ENCODE peak calls at places on chromosomes 11 and 22, in five cellular contexts. One of them, this sample, is unnamed.

GRCh38 chr11:34309970-34310369 is 47.8 kb downstream of the ABTB2 start:
- DNase-seq in suprapubic skin: no peak
- DNase-seq in ovary: no peak
- DNase-seq in uterus: no peak
- DNase-seq in lower leg skin: no peak
- DNase-seq in this sample: no peak

GRCh38 chr11:69394234-69394891 is 87.1 kb upstream of the LINC01488 start:
- DNase-seq in uterus: no peak
- DNase-seq in lower leg skin: no peak
- DNase-seq in suprapubic skin: peak
- DNase-seq in ovary: no peak
- DNase-seq in this sample: no peak

GRCh38 chr11:124518900-124519541 is 24.4 kb downstream of the OR8B12 start:
- DNase-seq in uterus: no peak
- DNase-seq in suprapubic skin: no peak
- DNase-seq in ovary: no peak
- DNase-seq in lower leg skin: no peak
- DNase-seq in this sample: no peak

GRCh38 chr11:12094872-12095800 is 15.3 kb upstream of the MICAL2 start:
- DNase-seq in uterus: no peak
- DNase-seq in lower leg skin: no peak
- DNase-seq in suprapubic skin: peak
- DNase-seq in ovary: peak
- DNase-seq in this sample: no peak

GRCh38 chr11:15034687-15035267 is 38.6 kb upstream of the CALCB start:
- DNase-seq in uterus: no peak
- DNase-seq in lower leg skin: no peak
- DNase-seq in suprapubic skin: no peak
- DNase-seq in ovary: no peak
- DNase-seq in this sample: no peak

GRCh38 chr11:93512073-93512475 is 31.1 kb downstream of the SMCO4 start:
- DNase-seq in ovary: no peak
- DNase-seq in uterus: no peak
- DNase-seq in suprapubic skin: no peak
- DNase-seq in lower leg skin: no peak
- DNase-seq in this sample: no peak

GRCh38 chr11:47768090-47768620 is 1.0 kb upstream of the FNBP4 start:
- DNase-seq in uterus: peak
- DNase-seq in lower leg skin: peak
- DNase-seq in ovary: peak
- DNase-seq in suprapubic skin: peak
- DNase-seq in this sample: peak

GRCh38 chr11:99671808-99672409 is 651.2 kb downstream of the CNTN5 start:
- DNase-seq in uterus: no peak
- DNase-seq in ovary: no peak
- DNase-seq in suprapubic skin: no peak
- DNase-seq in lower leg skin: no peak
- DNase-seq in this sample: no peak

GRCh38 chr11:93484716-93485115 is 58.5 kb downstream of the SMCO4 start:
- DNase-seq in suprapubic skin: no peak
- DNase-seq in lower leg skin: no peak
- DNase-seq in uterus: no peak
- DNase-seq in ovary: no peak
- DNase-seq in this sample: no peak

GRCh38 chr11:121575250-121575962 is 122.6 kb upstream of the SORL1-AS1 start:
- DNase-seq in ovary: peak
- DNase-seq in suprapubic skin: peak
- DNase-seq in lower leg skin: peak
- DNase-seq in uterus: peak
- DNase-seq in this sample: peak

GRCh38 chr11:134644489-134645456 is 232.7 kb upstream of the B3GAT1 start:
- DNase-seq in ovary: no peak
- DNase-seq in suprapubic skin: no peak
- DNase-seq in uterus: no peak
- DNase-seq in lower leg skin: no peak
- DNase-seq in this sample: no peak

GRCh38 chr11:103326070-103326794 is 217.0 kb downstream of the DYNC2H1 start:
- DNase-seq in uterus: no peak
- DNase-seq in ovary: no peak
- DNase-seq in lower leg skin: peak
- DNase-seq in suprapubic skin: no peak
- DNase-seq in this sample: peak

GRCh38 chr11:67483901-67484665 is 1.3 kb downstream of the AIP start:
- DNase-seq in uterus: no peak
- DNase-seq in suprapubic skin: no peak
- DNase-seq in lower leg skin: no peak
- DNase-seq in ovary: peak
- DNase-seq in this sample: no peak

GRCh38 chr11:93543292-93543977 is at the start of gene SMCO4:
- DNase-seq in lower leg skin: peak
- DNase-seq in uterus: peak
- DNase-seq in ovary: peak
- DNase-seq in suprapubic skin: peak
- DNase-seq in this sample: peak

GRCh38 chr22:49774499-49775151 is 53.0 kb downstream of the BRD1 start:
- DNase-seq in suprapubic skin: no peak
- DNase-seq in uterus: no peak
- DNase-seq in ovary: no peak
- DNase-seq in lower leg skin: no peak
- DNase-seq in this sample: no peak

GRCh38 chr11:13880719-13881118 is 81.8 kb upstream of the SPON1 start:
- DNase-seq in lower leg skin: no peak
- DNase-seq in ovary: no peak
- DNase-seq in suprapubic skin: no peak
- DNase-seq in uterus: no peak
- DNase-seq in this sample: peak

GRCh38 chr11:118907749-118908106 is 18.0 kb downstream of the BCL9L start:
- DNase-seq in ovary: no peak
- DNase-seq in suprapubic skin: no peak
- DNase-seq in uterus: no peak
- DNase-seq in lower leg skin: no peak
- DNase-seq in this sample: no peak

GRCh38 chr11:118910309-118911112 is 15.2 kb downstream of the BCL9L start:
- DNase-seq in ovary: peak
- DNase-seq in uterus: peak
- DNase-seq in suprapubic skin: peak
- DNase-seq in lower leg skin: no peak
- DNase-seq in this sample: no peak

GRCh38 chr11:118908264-118908663 is 17.5 kb downstream of the BCL9L start:
- DNase-seq in lower leg skin: no peak
- DNase-seq in ovary: no peak
- DNase-seq in suprapubic skin: no peak
- DNase-seq in uterus: no peak
- DNase-seq in this sample: no peak

GRCh38 chr11:118909619-118910308 is 16.0 kb downstream of the BCL9L start:
- DNase-seq in suprapubic skin: no peak
- DNase-seq in ovary: no peak
- DNase-seq in uterus: no peak
- DNase-seq in lower leg skin: no peak
- DNase-seq in this sample: no peak

GRCh38 chr11:118908931-118909618 is 16.7 kb downstream of the BCL9L start:
- DNase-seq in lower leg skin: no peak
- DNase-seq in ovary: peak
- DNase-seq in uterus: peak
- DNase-seq in suprapubic skin: peak
- DNase-seq in this sample: no peak
- TF ChIP-seq POLR2A in lower leg skin: no peak
- TF ChIP-seq POLR2A in ovary: peak
- TF ChIP-seq POLR2A in uterus: peak
- TF ChIP-seq POLR2A in suprapubic skin: peak
- TF ChIP-seq POLR2A in this sample: peak

GRCh38 chr11:76850815-76851214 is 9.9 kb upstream of the ACER3 start:
- DNase-seq in ovary: peak
- DNase-seq in lower leg skin: peak
- DNase-seq in uterus: peak
- DNase-seq in suprapubic skin: no peak
- DNase-seq in this sample: no peak
- TF ChIP-seq POLR2A in ovary: no peak
- TF ChIP-seq POLR2A in lower leg skin: no peak
- TF ChIP-seq POLR2A in uterus: no peak
- TF ChIP-seq POLR2A in suprapubic skin: no peak
- TF ChIP-seq POLR2A in this sample: no peak

GRCh38 chr22:41528132-41528766 is 16.0 kb downstream of the POLR3H start:
- DNase-seq in lower leg skin: no peak
- DNase-seq in uterus: no peak
- DNase-seq in ovary: no peak
- DNase-seq in suprapubic skin: no peak
- DNase-seq in this sample: no peak
- TF ChIP-seq POLR2A in lower leg skin: no peak
- TF ChIP-seq POLR2A in uterus: no peak
- TF ChIP-seq POLR2A in ovary: no peak
- TF ChIP-seq POLR2A in suprapubic skin: no peak
- TF ChIP-seq POLR2A in this sample: no peak

DNA sequence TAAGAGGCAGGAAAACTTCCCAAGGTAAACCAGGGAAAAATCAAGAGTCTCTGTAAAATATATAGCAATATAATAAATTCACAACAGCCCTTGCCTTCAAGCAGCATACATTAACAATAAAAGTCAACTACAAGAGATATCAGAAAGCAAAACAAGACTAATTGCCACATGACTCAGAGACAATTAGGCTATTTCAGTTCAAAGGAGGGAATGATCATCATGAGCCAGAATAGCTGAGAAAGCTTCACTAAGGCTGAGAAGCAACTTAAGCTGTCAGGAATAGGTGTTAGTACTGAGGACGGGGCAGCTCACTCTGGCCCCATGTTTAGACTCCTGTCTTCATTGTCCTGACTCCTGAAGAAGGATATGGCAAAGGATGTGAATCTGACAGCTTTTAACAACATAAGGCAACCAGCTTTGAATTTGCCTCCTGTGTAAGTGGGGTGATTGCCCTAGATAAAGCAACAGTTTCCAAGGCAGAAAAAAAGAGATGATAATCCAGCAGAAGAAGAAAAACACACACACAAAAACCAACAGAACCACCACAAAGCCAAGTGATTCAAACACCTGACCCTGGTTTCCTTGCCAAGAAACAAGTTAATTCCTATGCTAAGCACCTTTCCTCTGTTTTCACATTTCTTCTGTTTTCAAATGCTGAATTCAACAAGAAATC is 60.8 kb downstream of the SIK3 start:
- DNase-seq in ovary: no peak
- DNase-seq in suprapubic skin: no peak
- DNase-seq in lower leg skin: no peak
- DNase-seq in uterus: no peak
- DNase-seq in this sample: no peak
- TF ChIP-seq POLR2A in ovary: no peak
- TF ChIP-seq POLR2A in suprapubic skin: no peak
- TF ChIP-seq POLR2A in lower leg skin: no peak
- TF ChIP-seq POLR2A in uterus: no peak
- TF ChIP-seq POLR2A in this sample: no peak

This sample was measured in H54.